ENCODE peak calls at places on chromosome 4, in seven cellular contexts. One of them, this sample, is unnamed.

GRCh38 chr4:123976875-123977274 is 580.3 kb downstream of the SPRY1 start:
- DNase-seq in IMR-90: no peak
- DNase-seq in mesenchymal stem cell: peak
- DNase-seq in neuronal stem cell: no peak
- DNase-seq in H1: no peak
- DNase-seq in mesendoderm: no peak
- DNase-seq in trophoblast cell: no peak
- DNase-seq in this sample: no peak

GRCh38 chr4:14269824-14270223 is 642.3 kb upstream of the BOD1L1 start:
- DNase-seq in mesendoderm: no peak
- DNase-seq in H1: no peak
- DNase-seq in trophoblast cell: no peak
- DNase-seq in neuronal stem cell: no peak
- DNase-seq in IMR-90: no peak
- DNase-seq in mesenchymal stem cell: no peak
- DNase-seq in this sample: no peak

GRCh38 chr4:71294301-71294700 is 44.5 kb upstream of the SLC4A4 start:
- DNase-seq in trophoblast cell: no peak
- DNase-seq in IMR-90: peak
- DNase-seq in mesendoderm: no peak
- DNase-seq in H1: no peak
- DNase-seq in neuronal stem cell: no peak
- DNase-seq in mesenchymal stem cell: no peak
- DNase-seq in this sample: no peak

GRCh38 chr4:68904786-68905185 is 46.8 kb downstream of the UGT2A3 start:
- DNase-seq in neuronal stem cell: no peak
- DNase-seq in IMR-90: no peak
- DNase-seq in mesendoderm: peak
- DNase-seq in trophoblast cell: no peak
- DNase-seq in H1: no peak
- DNase-seq in mesenchymal stem cell: no peak
- DNase-seq in this sample: peak

GRCh38 chr4:73589887-73590801 is 30.1 kb downstream of the RASSF6 start:
- DNase-seq in trophoblast cell: no peak
- DNase-seq in mesenchymal stem cell: peak
- DNase-seq in mesendoderm: peak
- DNase-seq in H1: no peak
- DNase-seq in neuronal stem cell: no peak
- DNase-seq in IMR-90: no peak
- DNase-seq in this sample: no peak

GRCh38 chr4:26485684-26486083 is 4.6 kb downstream of the CCKAR start:
- DNase-seq in H1: no peak
- DNase-seq in trophoblast cell: no peak
- DNase-seq in mesenchymal stem cell: no peak
- DNase-seq in IMR-90: no peak
- DNase-seq in mesendoderm: peak
- DNase-seq in neuronal stem cell: no peak
- DNase-seq in this sample: no peak

GRCh38 chr4:148444296-148445070 is 2.3 kb upstream of the NR3C2 start:
- DNase-seq in trophoblast cell: peak
- DNase-seq in mesenchymal stem cell: peak
- DNase-seq in mesendoderm: peak
- DNase-seq in neuronal stem cell: peak
- DNase-seq in H1: no peak
- DNase-seq in IMR-90: no peak
- DNase-seq in this sample: peak

GRCh38 chr4:128123036-128123435 is 61.9 kb downstream of the LARP1B start:
- DNase-seq in IMR-90: no peak
- DNase-seq in mesendoderm: peak
- DNase-seq in H1: no peak
- DNase-seq in trophoblast cell: no peak
- DNase-seq in neuronal stem cell: no peak
- DNase-seq in mesenchymal stem cell: peak
- DNase-seq in this sample: no peak

GRCh38 chr4:79241846-79242245 is 84.0 kb downstream of the NAA11 start:
- DNase-seq in IMR-90: peak
- DNase-seq in trophoblast cell: peak
- DNase-seq in mesendoderm: peak
- DNase-seq in mesenchymal stem cell: peak
- DNase-seq in neuronal stem cell: no peak
- DNase-seq in H1: no peak
- DNase-seq in this sample: no peak

GRCh38 chr4:184056877-184057276 is 151.8 kb downstream of the STOX2 start:
- DNase-seq in mesendoderm: no peak
- DNase-seq in trophoblast cell: no peak
- DNase-seq in H1: no peak
- DNase-seq in mesenchymal stem cell: no peak
- DNase-seq in IMR-90: no peak
- DNase-seq in neuronal stem cell: no peak
- DNase-seq in this sample: no peak

GRCh38 chr4:106201373-106201772 is 114.6 kb downstream of the TBCK start:
- DNase-seq in trophoblast cell: no peak
- DNase-seq in mesendoderm: peak
- DNase-seq in mesenchymal stem cell: peak
- DNase-seq in neuronal stem cell: no peak
- DNase-seq in IMR-90: peak
- DNase-seq in H1: no peak
- DNase-seq in this sample: no peak

GRCh38 chr4:183996868-183997267 is 91.8 kb downstream of the STOX2 start:
- DNase-seq in trophoblast cell: peak
- DNase-seq in neuronal stem cell: no peak
- DNase-seq in H1: no peak
- DNase-seq in IMR-90: peak
- DNase-seq in mesenchymal stem cell: peak
- DNase-seq in mesendoderm: no peak
- DNase-seq in this sample: no peak

GRCh38 chr4:54539500-54540029 is 118.2 kb upstream of the KIT start:
- DNase-seq in neuronal stem cell: peak
- DNase-seq in mesendoderm: peak
- DNase-seq in trophoblast cell: peak
- DNase-seq in IMR-90: peak
- DNase-seq in mesenchymal stem cell: peak
- DNase-seq in H1: no peak
- DNase-seq in this sample: peak

GRCh38 chr4:149896428-149896827 is 80.8 kb upstream of the IQCM start:
- DNase-seq in IMR-90: peak
- DNase-seq in trophoblast cell: peak
- DNase-seq in mesendoderm: peak
- DNase-seq in H1: no peak
- DNase-seq in mesenchymal stem cell: peak
- DNase-seq in neuronal stem cell: no peak
- DNase-seq in this sample: no peak

GRCh38 chr4:139754913-139755312 is 89.3 kb downstream of the MGST2 start:
- DNase-seq in neuronal stem cell: no peak
- DNase-seq in IMR-90: no peak
- DNase-seq in mesenchymal stem cell: no peak
- DNase-seq in trophoblast cell: no peak
- DNase-seq in mesendoderm: no peak
- DNase-seq in H1: no peak
- DNase-seq in this sample: no peak

GRCh38 chr4:15402974-15403373 is 24.9 kb upstream of the C1QTNF7 start:
- DNase-seq in mesenchymal stem cell: no peak
- DNase-seq in IMR-90: no peak
- DNase-seq in neuronal stem cell: no peak
- DNase-seq in H1: no peak
- DNase-seq in trophoblast cell: no peak
- DNase-seq in mesendoderm: no peak
- DNase-seq in this sample: no peak

GRCh38 chr4:87904627-87905026 is 70.9 kb upstream of the SPP1 start:
- DNase-seq in IMR-90: no peak
- DNase-seq in trophoblast cell: no peak
- DNase-seq in mesendoderm: no peak
- DNase-seq in mesenchymal stem cell: no peak
- DNase-seq in H1: no peak
- DNase-seq in neuronal stem cell: no peak
- DNase-seq in this sample: no peak
- H2BK5ac ChIP-seq in IMR-90: no peak
- H2BK5ac ChIP-seq in trophoblast cell: no peak
- H2BK5ac ChIP-seq in mesendoderm: peak
- H2BK5ac ChIP-seq in mesenchymal stem cell: no peak
- H2BK5ac ChIP-seq in H1: peak
- H2BK5ac ChIP-seq in neuronal stem cell: no peak
- H2BK5ac ChIP-seq in this sample: no peak

DNA sequence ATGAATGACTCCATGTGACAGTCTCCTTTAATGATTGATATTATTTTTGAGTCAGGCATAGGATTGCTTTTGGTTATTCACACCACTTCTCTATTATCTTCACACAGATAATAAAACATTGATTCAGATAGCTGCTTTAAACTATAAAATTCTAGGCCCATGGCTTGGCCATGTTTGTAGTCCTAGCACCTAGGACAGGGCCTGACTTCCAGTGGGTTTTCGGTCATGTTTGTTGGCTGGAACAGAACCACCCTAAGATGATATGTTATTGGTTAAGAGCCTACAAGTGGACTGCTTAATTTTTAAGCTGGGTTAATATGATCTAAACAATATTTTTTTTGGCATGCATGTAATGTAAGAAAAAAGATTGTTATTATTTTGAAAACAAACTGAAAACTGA is 97.8 kb downstream of the FRAS1 start:
- DNase-seq in trophoblast cell: no peak
- DNase-seq in H1: no peak
- DNase-seq in IMR-90: no peak
- DNase-seq in mesendoderm: no peak
- DNase-seq in neuronal stem cell: no peak
- DNase-seq in mesenchymal stem cell: no peak
- DNase-seq in this sample: no peak
- H2BK5ac ChIP-seq in trophoblast cell: no peak
- H2BK5ac ChIP-seq in H1: no peak
- H2BK5ac ChIP-seq in IMR-90: no peak
- H2BK5ac ChIP-seq in mesendoderm: no peak
- H2BK5ac ChIP-seq in neuronal stem cell: no peak
- H2BK5ac ChIP-seq in mesenchymal stem cell: no peak
- H2BK5ac ChIP-seq in this sample: no peak

GRCh38 chr4:122821097-122821496 is 5.5 kb upstream of the FGF2 start:
- DNase-seq in neuronal stem cell: no peak
- DNase-seq in trophoblast cell: no peak
- DNase-seq in IMR-90: no peak
- DNase-seq in mesendoderm: no peak
- DNase-seq in H1: no peak
- DNase-seq in mesenchymal stem cell: no peak
- DNase-seq in this sample: no peak
- H2BK5ac ChIP-seq in neuronal stem cell: no peak
- H2BK5ac ChIP-seq in trophoblast cell: no peak
- H2BK5ac ChIP-seq in IMR-90: no peak
- H2BK5ac ChIP-seq in mesendoderm: no peak
- H2BK5ac ChIP-seq in H1: no peak
- H2BK5ac ChIP-seq in mesenchymal stem cell: no peak
- H2BK5ac ChIP-seq in this sample: no peak

GRCh38 chr4:74682567-74683359 is 111.6 kb downstream of the BTC start:
- DNase-seq in mesenchymal stem cell: peak
- DNase-seq in neuronal stem cell: no peak
- DNase-seq in mesendoderm: peak
- DNase-seq in H1: no peak
- DNase-seq in trophoblast cell: peak
- DNase-seq in IMR-90: peak
- DNase-seq in this sample: peak
- H2BK5ac ChIP-seq in mesenchymal stem cell: no peak
- H2BK5ac ChIP-seq in neuronal stem cell: no peak
- H2BK5ac ChIP-seq in mesendoderm: no peak
- H2BK5ac ChIP-seq in H1: peak
- H2BK5ac ChIP-seq in trophoblast cell: no peak
- H2BK5ac ChIP-seq in IMR-90: peak
- H2BK5ac ChIP-seq in this sample: no peak

GRCh38 chr4:152921284-152921683 is 14.8 kb upstream of the FHDC1 start:
- DNase-seq in IMR-90: no peak
- DNase-seq in mesenchymal stem cell: no peak
- DNase-seq in mesendoderm: no peak
- DNase-seq in H1: no peak
- DNase-seq in trophoblast cell: no peak
- DNase-seq in neuronal stem cell: no peak
- DNase-seq in this sample: no peak
- H2BK5ac ChIP-seq in IMR-90: no peak
- H2BK5ac ChIP-seq in mesenchymal stem cell: no peak
- H2BK5ac ChIP-seq in mesendoderm: no peak
- H2BK5ac ChIP-seq in H1: no peak
- H2BK5ac ChIP-seq in trophoblast cell: no peak
- H2BK5ac ChIP-seq in neuronal stem cell: no peak
- H2BK5ac ChIP-seq in this sample: no peak

DNA sequence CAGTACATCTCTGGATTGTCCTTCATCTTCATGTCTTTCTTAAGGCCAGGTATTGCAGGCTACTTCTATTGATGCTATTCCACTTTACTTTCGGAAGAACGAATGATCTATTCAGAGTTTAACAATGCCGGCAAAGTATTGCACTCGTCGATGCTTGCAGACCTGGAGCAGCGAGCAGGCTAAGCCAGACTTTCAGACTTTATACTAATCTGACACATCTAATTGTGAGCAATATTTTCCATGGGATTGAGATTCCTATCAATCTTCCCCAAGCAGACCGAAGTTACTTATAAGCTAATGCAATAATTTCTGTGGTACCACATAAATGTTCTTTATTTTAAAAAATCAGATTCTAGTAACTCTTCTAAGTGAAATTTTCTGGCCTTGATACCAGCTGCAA is 1.6 kb downstream of the EMCN start:
- DNase-seq in trophoblast cell: no peak
- DNase-seq in mesenchymal stem cell: no peak
- DNase-seq in mesendoderm: no peak
- DNase-seq in H1: no peak
- DNase-seq in neuronal stem cell: no peak
- DNase-seq in IMR-90: no peak
- DNase-seq in this sample: no peak
- H2BK5ac ChIP-seq in trophoblast cell: no peak
- H2BK5ac ChIP-seq in mesenchymal stem cell: no peak
- H2BK5ac ChIP-seq in mesendoderm: no peak
- H2BK5ac ChIP-seq in H1: no peak
- H2BK5ac ChIP-seq in neuronal stem cell: no peak
- H2BK5ac ChIP-seq in IMR-90: no peak
- H2BK5ac ChIP-seq in this sample: no peak

DNA sequence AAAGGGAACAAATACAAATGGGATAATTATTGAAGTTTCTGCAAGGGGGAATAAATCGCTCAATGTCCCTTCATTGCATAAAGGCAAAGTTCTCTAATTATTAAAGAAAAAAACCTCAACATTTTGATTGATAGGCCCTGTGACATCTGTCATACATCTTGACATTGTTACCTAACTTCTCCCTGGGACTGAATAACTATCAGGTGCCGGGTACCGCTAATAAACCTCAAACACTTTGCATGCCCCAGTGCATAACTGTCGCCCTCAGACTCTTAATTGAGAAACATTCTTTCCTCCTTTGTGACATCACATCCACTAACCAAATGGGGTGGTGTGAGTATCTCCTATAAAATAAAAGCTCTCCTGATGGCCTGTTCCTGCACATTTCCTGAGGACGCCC is at the start of gene ADAM29:
- DNase-seq in IMR-90: no peak
- DNase-seq in neuronal stem cell: no peak
- DNase-seq in mesendoderm: no peak
- DNase-seq in H1: no peak
- DNase-seq in mesenchymal stem cell: no peak
- DNase-seq in trophoblast cell: no peak
- DNase-seq in this sample: no peak
- H2BK5ac ChIP-seq in IMR-90: no peak
- H2BK5ac ChIP-seq in neuronal stem cell: no peak
- H2BK5ac ChIP-seq in mesendoderm: no peak
- H2BK5ac ChIP-seq in H1: no peak
- H2BK5ac ChIP-seq in mesenchymal stem cell: no peak
- H2BK5ac ChIP-seq in trophoblast cell: no peak
- H2BK5ac ChIP-seq in this sample: no peak